ENCODE peak calls at places on chromosome 18, in ten cellular contexts. B, D, N, A, V, J, H, M, E and Q are unnamed samples.

GRCh38 chr18:47247036-47247832 is 4.2 kb downstream of the SKOR2 start:
- DNase-seq in M (no peak), J (no peak), N (no peak), E (no peak), B (no peak), V (no peak), D (no peak), A (peak), H (peak), Q (no peak)

GRCh38 chr18:5892772-5893431 is 2.4 kb downstream of the TMEM200C start:
- DNase-seq in E (no peak), V (no peak), N (no peak), B (no peak), M (no peak), H (no peak), J (no peak), D (no peak), A (no peak), Q (no peak)

GRCh38 chr18:3163968-3164367 is 55.8 kb downstream of the MYOM1 start:
- DNase-seq in N (no peak), B (no peak), H (no peak), A (no peak), E (no peak), D (no peak), J (no peak), M (no peak), V (no peak), Q (no peak)

GRCh38 chr18:10304853-10305252 is 149.6 kb upstream of the APCDD1 start:
- DNase-seq in H (no peak), E (no peak), M (no peak), D (no peak), V (peak), B (no peak), J (no peak), N (no peak), A (no peak), Q (no peak)

GRCh38 chr18:74241970-74242369 is 49.8 kb downstream of the CYB5A start:
- DNase-seq in V (no peak), E (no peak), B (no peak), D (no peak), J (no peak), M (no peak), A (no peak), H (no peak), N (no peak), Q (no peak)

GRCh38 chr18:76553715-76554603 is 58.9 kb upstream of the ZNF516 start:
- DNase-seq in D (no peak), N (no peak), H (no peak), M (no peak), J (no peak), B (no peak), E (no peak), V (no peak), A (no peak), Q (no peak)

GRCh38 chr18:46007165-46007564 is 40.0 kb upstream of the EPG5 start:
- DNase-seq in B (no peak), H (no peak), V (no peak), J (no peak), D (no peak), A (no peak), N (no peak), M (no peak), E (no peak), Q (no peak)

GRCh38 chr18:62925031-62925688 is 209.8 kb downstream of the PHLPP1 start:
- DNase-seq in D (no peak), A (no peak), M (no peak), H (no peak), E (no peak), V (no peak), N (no peak), J (no peak), B (no peak), Q (no peak)

GRCh38 chr18:3495691-3496090 is 45.7 kb downstream of the TGIF1 start:
- DNase-seq in B (no peak), D (no peak), E (no peak), N (no peak), A (no peak), J (no peak), M (no peak), V (no peak), H (no peak), Q (no peak)

GRCh38 chr18:24031916-24032315 is 17.4 kb downstream of the TTC39C start:
- DNase-seq in M (no peak), B (no peak), V (no peak), N (no peak), J (no peak), E (no peak), H (no peak), D (no peak), A (no peak), Q (no peak)

GRCh38 chr18:27695509-27695908 is 481.4 kb downstream of the CDH2 start:
- DNase-seq in A (no peak), M (no peak), D (no peak), V (no peak), H (no peak), N (no peak), B (no peak), J (no peak), E (no peak), Q (no peak)

GRCh38 chr18:73980289-73980979 is 167.2 kb downstream of the FBXO15 start:
- DNase-seq in H (no peak), V (no peak), B (no peak), D (no peak), M (no peak), N (no peak), A (peak), J (no peak), E (no peak), Q (no peak)

GRCh38 chr18:11666176-11666575 is 22.9 kb upstream of the GNAL start:
- DNase-seq in D (no peak), M (no peak), V (no peak), A (no peak), H (no peak), J (no peak), E (no peak), N (no peak), B (no peak), Q (no peak)

GRCh38 chr18:73479472-73479871 is 611.7 kb upstream of the NETO1 start:
- DNase-seq in N (no peak), M (no peak), V (no peak), J (no peak), B (no peak), D (no peak), H (no peak), A (no peak), E (no peak), Q (no peak)

GRCh38 chr18:70132999-70133398 is 72.5 kb downstream of the RTTN start:
- DNase-seq in B (no peak), N (no peak), J (no peak), H (no peak), E (no peak), A (no peak), V (peak), M (no peak), D (no peak), Q (no peak)

GRCh38 chr18:47321815-47322214 is 70.4 kb upstream of the SKOR2 start:
- DNase-seq in M (no peak), N (no peak), V (no peak), E (no peak), J (no peak), A (no peak), B (no peak), D (no peak), H (no peak), Q (no peak)

GRCh38 chr18:48050176-48050575 is 119.7 kb upstream of the SMAD2 start:
- DNase-seq in M (no peak), D (no peak), A (no peak), H (no peak), E (no peak), B (no peak), J (no peak), V (no peak), N (no peak), Q (no peak)

GRCh38 chr18:6414118-6414722 is 491 bp downstream of the L3MBTL4 start:
- DNase-seq in A (peak), M (peak), N (peak), D (peak), B (no peak), H (peak), E (peak), V (no peak), J (peak), Q (no peak)

GRCh38 chr18:58776084-58776483 is 88.6 kb upstream of the ZNF532 start:
- DNase-seq in M (no peak), J (no peak), B (no peak), N (no peak), H (no peak), A (no peak), E (no peak), V (no peak), D (no peak), Q (no peak)